ENCODE peak calls at places on chromosomes 11 and 22, in four cellular contexts. One of them, this sample, is unnamed.

GRCh38 chr22:46043816-46044717 is 67.1 kb upstream of the WNT7B start:
- DNase-seq in K562: no peak
- DNase-seq in H1: no peak
- DNase-seq in HepG2: no peak
- DNase-seq in this sample: no peak

GRCh38 chr11:1410366-1411291 is 20.9 kb downstream of the BRSK2 start:
- DNase-seq in K562: no peak
- DNase-seq in H1: no peak
- DNase-seq in HepG2: no peak
- DNase-seq in this sample: no peak

GRCh38 chr11:19670030-19670761 is 42.4 kb upstream of the NAV2 start:
- DNase-seq in HepG2: no peak
- DNase-seq in H1: no peak
- DNase-seq in K562: no peak
- DNase-seq in this sample: no peak

GRCh38 chr11:69999721-70000120 is 78.4 kb upstream of the ANO1 start:
- DNase-seq in H1: peak
- DNase-seq in K562: no peak
- DNase-seq in HepG2: no peak
- DNase-seq in this sample: no peak

GRCh38 chr22:26239561-26239960 is 70.3 kb downstream of the SEZ6L start:
- DNase-seq in H1: no peak
- DNase-seq in K562: peak
- DNase-seq in HepG2: no peak
- DNase-seq in this sample: no peak

GRCh38 chr22:32413715-32414114 is 1.7 kb upstream of the RTCB start:
- DNase-seq in K562: no peak
- DNase-seq in H1: no peak
- DNase-seq in HepG2: peak
- DNase-seq in this sample: no peak

GRCh38 chr11:122082203-122082602 is 33.8 kb downstream of the BLID start:
- DNase-seq in H1: no peak
- DNase-seq in HepG2: no peak
- DNase-seq in K562: no peak
- DNase-seq in this sample: no peak

GRCh38 chr11:130218501-130218900 is 58.9 kb downstream of the ST14 start:
- DNase-seq in HepG2: no peak
- DNase-seq in K562: no peak
- DNase-seq in H1: no peak
- DNase-seq in this sample: no peak

GRCh38 chr22:44410396-44411056 is 87.5 kb downstream of the RTL6 start:
- DNase-seq in HepG2: no peak
- DNase-seq in H1: no peak
- DNase-seq in K562: no peak
- DNase-seq in this sample: no peak

GRCh38 chr11:65485820-65486219 is 13.0 kb upstream of the MALAT1 start:
- DNase-seq in K562: no peak
- DNase-seq in HepG2: no peak
- DNase-seq in H1: no peak
- DNase-seq in this sample: no peak

GRCh38 chr11:103413266-103413888 is 304.2 kb downstream of the DYNC2H1 start:
- DNase-seq in K562: no peak
- DNase-seq in HepG2: no peak
- DNase-seq in H1: no peak
- DNase-seq in this sample: no peak

GRCh38 chr22:36252754-36253522 is at the start of gene APOL1:
- DNase-seq in K562: peak
- DNase-seq in H1: no peak
- DNase-seq in HepG2: peak
- DNase-seq in this sample: peak

GRCh38 chr11:113603277-113604059 is 102.6 kb downstream of the TMPRSS5 start:
- DNase-seq in HepG2: no peak
- DNase-seq in H1: no peak
- DNase-seq in K562: no peak
- DNase-seq in this sample: no peak

GRCh38 chr11:72657356-72657755 is 16.9 kb downstream of the PDE2A start:
- DNase-seq in K562: no peak
- DNase-seq in HepG2: no peak
- DNase-seq in H1: no peak
- DNase-seq in this sample: no peak

GRCh38 chr22:47495102-47495501 is 732.7 kb downstream of the TBC1D22A start:
- DNase-seq in K562: no peak
- DNase-seq in H1: no peak
- DNase-seq in HepG2: no peak
- DNase-seq in this sample: no peak

GRCh38 chr11:1119282-1120146 is 38.2 kb upstream of the MUC5AC start:
- DNase-seq in H1: no peak
- DNase-seq in HepG2: no peak
- DNase-seq in K562: no peak
- DNase-seq in this sample: no peak

GRCh38 chr22:37529652-37530345 is 10.6 kb upstream of the CARD10 start:
- DNase-seq in HepG2: no peak
- DNase-seq in H1: no peak
- DNase-seq in K562: no peak
- DNase-seq in this sample: peak

GRCh38 chr11:2099523-2100316 is 39.5 kb downstream of the IGF2 start:
- DNase-seq in HepG2: no peak
- DNase-seq in H1: no peak
- DNase-seq in K562: no peak
- DNase-seq in this sample: no peak

GRCh38 chr11:12539570-12539969 is 134.7 kb upstream of the TEAD1 start:
- DNase-seq in H1: no peak
- DNase-seq in HepG2: no peak
- DNase-seq in K562: no peak
- DNase-seq in this sample: no peak

GRCh38 chr11:126348806-126349582 is 6.5 kb upstream of the ST3GAL4 start:
- DNase-seq in K562: no peak
- DNase-seq in HepG2: no peak
- DNase-seq in H1: no peak
- DNase-seq in this sample: no peak

GRCh38 chr11:22304337-22304961 is 33.7 kb upstream of the SLC17A6 start:
- DNase-seq in H1: no peak
- DNase-seq in K562: peak
- DNase-seq in HepG2: peak
- DNase-seq in this sample: no peak

GRCh38 chr11:77130763-77131513 is 2.9 kb downstream of the MYO7A start:
- DNase-seq in HepG2: peak
- DNase-seq in H1: no peak
- DNase-seq in K562: no peak
- DNase-seq in this sample: no peak

GRCh38 chr11:83019888-83020579 is 51.7 kb downstream of the RAB30 start:
- DNase-seq in H1: no peak
- DNase-seq in HepG2: no peak
- DNase-seq in K562: no peak
- DNase-seq in this sample: no peak

GRCh38 chr11:15901046-15901445 is 455.3 kb downstream of the SOX6 start:
- DNase-seq in H1: no peak
- DNase-seq in K562: no peak
- DNase-seq in HepG2: peak
- DNase-seq in this sample: no peak
- TF ChIP-seq SRF in H1: no peak
- TF ChIP-seq SRF in K562: no peak
- TF ChIP-seq SRF in HepG2: no peak
- TF ChIP-seq SRF in this sample: no peak

GRCh38 chr11:47847892-47848635 is at the start of gene NUP160:
- DNase-seq in HepG2: peak
- DNase-seq in K562: peak
- DNase-seq in H1: peak
- DNase-seq in this sample: no peak
- TF ChIP-seq EP300 in HepG2: no peak
- TF ChIP-seq EP300 in K562: no peak
- TF ChIP-seq EP300 in H1: no peak
- TF ChIP-seq EP300 in this sample: peak

GRCh38 chr22:19986410-19987341 is 29.9 kb downstream of the ARVCF start:
- DNase-seq in H1: no peak
- DNase-seq in HepG2: peak
- DNase-seq in K562: peak
- DNase-seq in this sample: no peak
- TF ChIP-seq MAX in H1: peak
- TF ChIP-seq MAX in HepG2: peak
- TF ChIP-seq MAX in K562: no peak
- TF ChIP-seq MAX in this sample: no peak

GRCh38 chr22:50141462-50141861 is 29.1 kb upstream of the PANX2 start:
- DNase-seq in K562: no peak
- DNase-seq in HepG2: no peak
- DNase-seq in H1: no peak
- DNase-seq in this sample: no peak
- TF ChIP-seq SRF in K562: no peak
- TF ChIP-seq SRF in HepG2: no peak
- TF ChIP-seq SRF in H1: no peak
- TF ChIP-seq SRF in this sample: no peak

GRCh38 chr11:8686325-8686724 is 3.7 kb downstream of the RPL27A start:
- DNase-seq in H1: no peak
- DNase-seq in K562: no peak
- DNase-seq in HepG2: no peak
- DNase-seq in this sample: no peak

GRCh38 chr11:8689726-8690255 is 7.2 kb downstream of the RPL27A start:
- DNase-seq in HepG2: no peak
- DNase-seq in K562: no peak
- DNase-seq in H1: no peak
- DNase-seq in this sample: no peak

GRCh38 chr11:8690374-8691342 is 8.1 kb downstream of the RPL27A start:
- DNase-seq in K562: no peak
- DNase-seq in HepG2: no peak
- DNase-seq in H1: no peak
- DNase-seq in this sample: no peak

GRCh38 chr11:8685820-8686219 is 3.2 kb downstream of the RPL27A start:
- DNase-seq in K562: no peak
- DNase-seq in HepG2: no peak
- DNase-seq in H1: no peak
- DNase-seq in this sample: no peak

GRCh38 chr11:8688414-8689362 is 6.1 kb downstream of the RPL27A start:
- DNase-seq in K562: peak
- DNase-seq in H1: peak
- DNase-seq in HepG2: peak
- DNase-seq in this sample: peak
- TF ChIP-seq EP300 in K562: peak
- TF ChIP-seq EP300 in H1: no peak
- TF ChIP-seq EP300 in HepG2: no peak
- TF ChIP-seq EP300 in this sample: no peak

DNA sequence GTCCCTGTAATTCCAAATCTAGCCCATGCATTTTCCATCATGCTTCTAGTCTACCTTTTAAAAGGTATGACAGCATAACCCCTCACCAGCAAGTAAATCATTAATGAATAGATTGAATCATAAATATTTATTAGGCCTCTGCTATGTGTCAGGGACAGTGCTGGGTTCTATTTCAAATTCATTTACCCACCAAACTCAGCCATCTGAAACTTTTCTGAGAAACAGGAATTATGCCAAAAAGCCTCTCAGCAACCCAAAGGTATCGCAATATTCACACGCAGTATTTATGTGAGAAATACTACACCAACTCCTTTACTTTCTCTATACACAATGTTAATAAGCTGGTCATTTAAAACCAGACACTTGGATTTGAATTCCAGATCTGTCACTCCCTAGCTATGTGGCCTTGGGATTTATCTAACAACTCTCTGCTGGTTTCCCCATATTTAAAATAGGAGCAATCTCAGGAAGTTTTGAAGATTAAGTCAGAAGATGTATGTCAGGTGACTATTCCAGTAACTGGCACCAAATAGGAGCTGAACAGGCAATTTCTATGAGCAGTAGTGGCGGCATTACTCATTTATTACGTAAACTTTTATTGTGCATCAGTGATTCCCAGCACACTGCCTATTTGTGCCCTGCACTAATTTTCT is 191.4 kb downstream of the TENM4 start:
- DNase-seq in K562: no peak
- DNase-seq in H1: no peak
- DNase-seq in HepG2: no peak
- DNase-seq in this sample: no peak
- TF ChIP-seq MAX in K562: no peak
- TF ChIP-seq MAX in H1: no peak
- TF ChIP-seq MAX in HepG2: no peak
- TF ChIP-seq MAX in this sample: no peak

DNA sequence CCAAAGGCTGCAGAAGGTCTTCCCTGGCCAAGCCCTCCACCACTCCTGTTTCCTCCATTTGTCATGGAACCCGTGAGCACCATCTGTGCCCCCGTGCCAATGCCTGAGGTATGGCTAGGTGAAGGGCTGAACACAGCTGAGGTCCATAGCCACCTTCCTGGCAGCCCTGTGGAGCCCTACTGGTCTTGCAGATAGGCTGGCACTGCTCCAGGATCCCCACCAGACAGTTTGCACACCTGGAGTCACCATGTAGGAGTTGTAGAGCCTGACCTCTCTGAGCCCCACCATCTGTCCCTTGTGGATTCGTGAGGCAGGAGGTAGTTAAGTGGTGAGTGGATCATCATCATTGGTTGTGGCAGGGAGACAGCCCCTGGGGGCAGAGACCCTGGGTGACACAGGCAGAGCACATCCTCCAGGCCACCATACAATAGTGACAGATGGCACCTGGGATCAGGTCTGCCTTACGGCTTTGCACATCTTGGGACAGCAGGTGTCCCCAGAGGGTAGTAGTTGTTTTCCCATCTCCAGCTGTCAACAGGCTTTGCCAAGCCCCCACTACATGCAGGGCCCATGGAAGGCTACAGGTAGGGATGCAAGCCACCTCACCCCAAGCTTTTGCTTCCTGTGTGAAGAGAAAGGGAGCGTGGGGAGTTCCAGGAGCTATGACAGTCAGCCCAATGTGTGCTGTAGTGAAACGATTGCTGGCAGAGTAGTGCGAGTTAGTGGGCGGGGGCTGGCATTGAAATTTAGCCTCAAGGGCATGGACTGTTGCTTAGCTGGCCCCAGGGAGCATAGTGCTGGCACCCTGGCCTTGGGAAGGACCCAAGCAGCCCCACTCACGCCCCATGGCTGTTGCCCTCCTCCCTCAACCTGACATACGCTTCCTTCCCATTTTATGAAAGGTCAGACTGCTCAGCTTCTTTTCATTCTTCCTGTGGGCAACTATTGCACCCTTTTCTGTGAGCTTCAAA is 52.4 kb upstream of the SUSD2 start:
- DNase-seq in HepG2: no peak
- DNase-seq in H1: no peak
- DNase-seq in K562: no peak
- DNase-seq in this sample: no peak
- TF ChIP-seq SRF in HepG2: no peak
- TF ChIP-seq SRF in H1: no peak
- TF ChIP-seq SRF in K562: no peak
- TF ChIP-seq SRF in this sample: no peak